ENCODE peak calls at places on chromosome 2, in eight cellular contexts. S is brain microvascular endothelial cell, X is HepG2, I is SJSA1, P is neural progenitor cell, E is aorta, L is PC-3, R is DND-41. Y is an unnamed sample. For H3K27me3, the result is how much of the 10 kb centered on the place peaks cover.

GRCh38 chr2:64338910-64339500 is 115.0 kb upstream of the LGALSL start:
- DNase-seq in S (peak), E (no peak), R (peak), X (no peak), I (no peak), L (peak), P (no peak), Y (no peak)

GRCh38 chr2:11753886-11754704 is 7.7 kb downstream of the LPIN1 start:
- DNase-seq in R (peak), X (no peak), E (no peak), I (no peak), L (peak), P (no peak), S (peak), Y (peak)

GRCh38 chr2:199659207-199659606 is 191.8 kb downstream of the FTCDNL1 start:
- DNase-seq in E (peak), I (no peak), R (no peak), P (peak), S (peak), X (no peak), L (no peak), Y (no peak)

GRCh38 chr2:79776461-79777146 is 263.8 kb downstream of the CTNNA2 start:
- DNase-seq in S (no peak), R (no peak), E (no peak), X (no peak), L (no peak), I (no peak), P (no peak), Y (no peak)

GRCh38 chr2:228600265-228600664 is 418.8 kb upstream of the SPHKAP start:
- DNase-seq in P (no peak), R (no peak), I (no peak), X (no peak), E (no peak), L (peak), S (peak), Y (no peak)

GRCh38 chr2:230575640-230576324 is 136.9 kb upstream of the CAB39 start:
- DNase-seq in X (no peak), P (no peak), E (no peak), I (no peak), S (no peak), R (peak), L (no peak), Y (peak)

GRCh38 chr2:143161982-143162837 is 33.0 kb downstream of the ARHGAP15 start:
- DNase-seq in I (no peak), E (no peak), X (peak), L (peak), S (peak), P (peak), R (peak), Y (peak)

GRCh38 chr2:235142588-235142987 is 190.8 kb downstream of the SH3BP4 start:
- DNase-seq in L (no peak), R (no peak), E (no peak), S (no peak), P (no peak), X (peak), I (peak), Y (peak)

GRCh38 chr2:226782092-226782713 is 17.4 kb downstream of the IRS1 start:
- DNase-seq in I (peak), E (no peak), L (no peak), X (no peak), P (no peak), R (no peak), S (peak), Y (no peak)

GRCh38 chr2:9144617-9145016 is 62.0 kb upstream of the ASAP2 start:
- DNase-seq in I (no peak), L (no peak), R (no peak), S (no peak), P (no peak), E (no peak), X (no peak), Y (no peak)

GRCh38 chr2:185583058-185583816 is 155.4 kb upstream of the FSIP2 start:
- DNase-seq in E (no peak), S (no peak), R (no peak), P (no peak), L (peak), I (no peak), X (peak), Y (no peak)

GRCh38 chr2:217902281-217903141 is 100.3 kb downstream of the TNS1 start:
- DNase-seq in I (peak), S (peak), L (peak), X (peak), P (no peak), R (no peak), E (peak), Y (peak)

GRCh38 chr2:241967745-241968144 is 98.2 kb downstream of the RTP5 start:
- DNase-seq in E (no peak), S (no peak), R (no peak), P (no peak), L (no peak), X (no peak), I (no peak), Y (no peak)

GRCh38 chr2:38654495-38655381 is 11.2 kb upstream of the GALM start:
- DNase-seq in E (no peak), L (no peak), X (no peak), R (no peak), P (no peak), I (no peak), S (no peak), Y (no peak)

GRCh38 chr2:2564300-2565085 is 233.4 kb upstream of the MYT1L start:
- DNase-seq in L (no peak), P (peak), R (no peak), E (peak), S (no peak), X (no peak), I (no peak), Y (no peak)

GRCh38 chr2:129913695-129914495 is 65.6 kb upstream of the RAB6C start:
- DNase-seq in E (no peak), I (peak), X (no peak), P (no peak), L (no peak), S (no peak), R (no peak), Y (no peak)

GRCh38 chr2:230564805-230565779 is 147.6 kb upstream of the CAB39 start:
- DNase-seq in L (peak), E (no peak), I (no peak), X (no peak), P (no peak), S (peak), R (no peak), Y (peak)

GRCh38 chr2:219514196-219514761 is at the start of gene ASIC4:
- DNase-seq in E (no peak), P (peak), R (peak), I (no peak), S (no peak), L (no peak), X (no peak), Y (no peak)

GRCh38 chr2:234497592-234498023 is 727 bp upstream of the ARL4C start:
- DNase-seq in L (no peak), S (no peak), X (no peak), E (no peak), I (no peak), P (no peak), R (no peak), Y (no peak)

GRCh38 chr2:148201075-148202004 is 180.4 kb downstream of the MBD5 start:
- DNase-seq in X (peak), E (peak), L (peak), I (peak), P (peak), S (peak), R (peak), Y (peak)

GRCh38 chr2:85255813-85256581 is 71.8 kb downstream of the TGOLN2 start:
- DNase-seq in R (no peak), X (peak), E (no peak), L (peak), S (peak), P (peak), I (peak), Y (no peak)

GRCh38 chr2:203237501-203238238 is 1.1 kb upstream of the CYP20A1 start:
- DNase-seq in S (no peak), R (peak), P (no peak), E (no peak), I (no peak), X (no peak), L (no peak), Y (no peak)

GRCh38 chr2:164784376-164784775 is 57.2 kb downstream of the COBLL1 start:
- DNase-seq in E (no peak), X (no peak), R (no peak), L (no peak), P (peak), S (peak), I (peak), Y (no peak)

GRCh38 chr2:84939426-84940087 is 31.4 kb upstream of the KCMF1 start:
- DNase-seq in S (no peak), R (peak), I (no peak), P (no peak), L (no peak), X (no peak), E (no peak), Y (peak)

GRCh38 chr2:160111951-160112798 is 49.8 kb upstream of the PLA2R1 start:
- DNase-seq in L (no peak), I (no peak), X (no peak), P (no peak), R (no peak), E (no peak), S (no peak), Y (no peak)

GRCh38 chr2:41966920-41967319 is 80.9 kb upstream of the PKDCC start:
- DNase-seq in P (no peak), X (no peak), E (peak), I (no peak), L (no peak), S (no peak), R (no peak), Y (no peak)

DNA sequence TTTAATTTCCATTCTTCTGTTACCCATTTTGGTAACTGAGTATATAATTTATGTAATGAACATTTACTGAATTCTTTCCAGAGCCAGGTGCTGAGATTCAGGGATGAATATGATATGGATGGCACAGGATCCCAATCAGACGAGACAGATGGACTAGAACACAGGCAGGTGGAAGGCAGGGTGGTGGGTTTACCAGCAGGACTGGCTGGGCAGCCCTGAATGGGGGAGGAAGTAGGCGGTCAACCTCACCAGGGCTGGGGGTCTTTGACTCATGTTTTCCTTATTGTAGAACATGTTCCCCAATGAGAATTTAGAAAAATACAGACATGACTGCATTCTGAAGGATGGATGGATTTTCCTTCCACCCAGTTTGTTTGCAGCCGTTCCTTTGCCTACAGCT is 80.3 kb downstream of the CIB4 start:
- DNase-seq in X (no peak), E (peak), L (no peak), S (no peak), R (no peak), P (no peak), I (no peak), Y (no peak)
- H3K27me3 ChIP-seq in X (under half), E (under half), L (half or more), S (half or more), R (under half), P (under half), I (half or more), Y (under half)

GRCh38 chr2:44946681-44947360 is 5.3 kb downstream of the SIX3 start:
- DNase-seq in L (no peak), I (no peak), P (no peak), E (no peak), R (no peak), X (no peak), S (no peak), Y (no peak)

GRCh38 chr2:44943693-44944101 is 2.2 kb downstream of the SIX3 start:
- DNase-seq in L (no peak), E (no peak), X (no peak), S (no peak), R (no peak), P (peak), I (no peak), Y (no peak)

GRCh38 chr2:44944952-44945612 is 3.6 kb downstream of the SIX3 start:
- DNase-seq in R (no peak), E (no peak), S (no peak), I (no peak), P (no peak), X (no peak), L (no peak), Y (no peak)

GRCh38 chr2:44944102-44944951 is 2.8 kb downstream of the SIX3 start:
- DNase-seq in E (no peak), S (no peak), L (no peak), X (no peak), I (no peak), R (no peak), P (peak), Y (no peak)

DNA sequence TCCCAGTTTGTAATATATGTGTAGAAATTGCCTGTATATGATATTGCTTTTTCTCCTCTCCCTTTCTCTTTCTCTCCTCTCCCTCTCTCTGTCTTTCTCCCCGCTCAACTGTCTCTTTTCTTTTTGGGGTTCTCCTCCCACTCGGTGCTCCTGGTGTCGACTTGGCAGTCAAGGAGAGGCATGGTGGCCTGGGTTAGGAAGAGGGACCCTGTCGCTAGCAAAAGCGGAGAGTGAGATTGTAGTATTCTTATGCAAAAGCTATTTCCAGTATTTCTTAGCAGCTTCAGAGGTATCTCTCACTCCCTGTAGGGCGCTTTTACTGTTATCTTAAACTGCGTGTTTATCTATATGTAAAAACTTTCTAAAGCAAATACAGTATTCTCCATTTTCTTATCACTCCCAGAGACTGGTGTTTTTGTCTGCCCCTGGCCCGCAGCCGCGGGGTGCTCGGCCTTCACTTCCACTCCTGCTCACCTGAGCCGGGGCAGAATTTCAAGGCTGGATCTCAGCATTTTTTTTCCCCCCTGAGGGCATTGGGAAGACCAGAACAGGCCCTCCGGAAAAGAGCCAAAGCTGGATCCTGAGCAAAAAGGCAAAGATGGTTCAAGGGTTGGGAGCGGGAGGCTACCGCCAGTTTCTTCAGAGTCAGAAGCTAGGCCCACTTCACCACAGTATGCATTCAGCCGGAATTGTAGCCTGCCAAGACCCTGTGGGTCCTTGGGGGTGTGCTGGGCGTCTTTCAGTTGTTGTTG is 4.3 kb downstream of the SIX3 start:
- DNase-seq in R (no peak), X (no peak), I (no peak), P (no peak), S (no peak), E (no peak), L (no peak), Y (no peak)
- H3K27me3 ChIP-seq in R (under half), X (under half), I (under half), P (half or more), S (half or more), E (under half), L (under half), Y (half or more)

DNA sequence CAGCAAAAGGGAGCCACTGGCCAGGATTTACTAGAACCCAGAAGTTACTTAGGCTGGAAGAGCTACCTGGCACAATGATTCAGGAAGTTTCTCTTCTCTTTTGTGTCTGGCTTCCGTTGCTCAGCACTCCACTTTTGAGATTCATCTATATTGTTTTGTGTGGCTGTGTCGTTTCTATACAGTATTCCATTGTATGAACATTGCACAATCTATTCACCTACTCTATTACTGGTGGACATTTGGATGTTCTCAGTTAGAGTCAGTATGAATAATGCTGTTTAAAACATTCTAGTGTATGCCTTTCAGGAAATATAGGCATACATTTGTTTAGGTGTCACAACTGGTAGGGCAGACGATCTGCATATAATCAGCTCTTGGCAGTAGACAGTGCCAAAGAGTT is 36.3 kb upstream of the EPHA4 start:
- DNase-seq in E (no peak), P (no peak), S (no peak), R (no peak), X (no peak), I (no peak), L (no peak), Y (no peak)
- H3K27me3 ChIP-seq in E (under half), P (under half), S (under half), R (under half), X (under half), I (under half), L (under half), Y (under half)

GRCh38 chr2:176087330-176088047 is 3.7 kb upstream of the EVX2 start:
- DNase-seq in L (no peak), X (no peak), P (no peak), I (peak), E (no peak), R (no peak), S (no peak), Y (no peak)

GRCh38 chr2:176088048-176088936 is 4.2 kb upstream of the HOXD13 start:
- DNase-seq in L (peak), R (peak), E (peak), I (peak), X (peak), P (peak), S (peak), Y (peak)

GRCh38 chr2:176085120-176085788 is 1.5 kb upstream of the EVX2 start:
- DNase-seq in E (no peak), P (no peak), R (no peak), L (no peak), I (peak), X (no peak), S (no peak), Y (no peak)

GRCh38 chr2:176084629-176085119 is 912 bp upstream of the EVX2 start:
- DNase-seq in E (no peak), X (no peak), S (no peak), L (no peak), R (no peak), I (no peak), P (no peak), Y (no peak)

GRCh38 chr2:176085861-176086771 is 2.4 kb upstream of the EVX2 start:
- DNase-seq in E (peak), R (peak), I (peak), X (peak), S (no peak), L (peak), P (peak), Y (no peak)
- H3K27me3 ChIP-seq in E (under half), R (under half), I (half or more), X (under half), S (half or more), L (half or more), P (half or more), Y (under half)

GRCh38 chr2:105824446-105824845 is 79.7 kb downstream of the NCK2 start:
- DNase-seq in P (no peak), E (no peak), X (no peak), I (no peak), R (no peak), S (no peak), L (no peak), Y (no peak)

GRCh38 chr2:105821428-105822125 is 76.9 kb downstream of the NCK2 start:
- DNase-seq in I (no peak), S (no peak), L (no peak), X (no peak), P (no peak), E (no peak), R (no peak), Y (no peak)

GRCh38 chr2:105828543-105828942 is 83.8 kb downstream of the NCK2 start:
- DNase-seq in E (no peak), R (no peak), I (no peak), P (no peak), X (no peak), S (no peak), L (no peak), Y (no peak)

GRCh38 chr2:105822186-105822585 is 77.5 kb downstream of the NCK2 start:
- DNase-seq in P (no peak), X (peak), I (no peak), R (no peak), L (no peak), E (no peak), S (no peak), Y (peak)

DNA sequence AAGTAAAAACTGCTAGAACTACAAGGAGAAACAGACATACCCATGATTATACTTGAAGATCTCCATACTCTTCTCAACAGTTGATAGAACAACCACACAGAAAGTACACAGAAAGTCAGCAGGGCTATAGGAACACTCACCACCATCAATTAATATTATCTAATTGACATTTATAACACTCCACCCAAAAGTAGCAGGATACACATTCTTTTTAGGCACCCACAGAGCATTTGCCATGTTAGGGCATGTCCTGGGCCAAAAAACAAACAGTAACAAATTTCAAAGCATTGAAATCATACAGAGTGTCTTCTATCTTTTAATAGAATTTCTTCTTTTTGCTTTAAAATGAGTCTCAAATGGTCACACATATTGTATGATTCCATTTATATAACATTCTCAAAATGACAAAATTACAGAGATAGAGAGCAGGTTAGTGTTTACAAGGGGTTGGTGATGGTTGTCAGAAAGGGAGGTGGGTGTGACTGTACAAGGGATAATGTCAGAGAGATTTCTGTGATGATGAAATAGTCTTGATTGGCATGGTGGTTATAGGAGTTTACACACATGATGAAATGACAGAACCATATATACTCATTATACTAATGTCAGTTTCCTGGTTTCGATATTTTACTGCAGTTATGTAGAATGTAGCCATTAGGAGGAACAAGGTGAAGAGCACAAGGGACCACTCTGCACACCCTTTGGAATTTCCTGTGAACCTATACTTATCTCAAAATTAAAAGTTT is 82.8 kb downstream of the NCK2 start:
- DNase-seq in L (no peak), E (no peak), I (no peak), R (no peak), P (no peak), X (no peak), S (no peak), Y (no peak)
- H3K27me3 ChIP-seq in L (under half), E (under half), I (under half), R (under half), P (under half), X (under half), S (under half), Y (under half)

DNA sequence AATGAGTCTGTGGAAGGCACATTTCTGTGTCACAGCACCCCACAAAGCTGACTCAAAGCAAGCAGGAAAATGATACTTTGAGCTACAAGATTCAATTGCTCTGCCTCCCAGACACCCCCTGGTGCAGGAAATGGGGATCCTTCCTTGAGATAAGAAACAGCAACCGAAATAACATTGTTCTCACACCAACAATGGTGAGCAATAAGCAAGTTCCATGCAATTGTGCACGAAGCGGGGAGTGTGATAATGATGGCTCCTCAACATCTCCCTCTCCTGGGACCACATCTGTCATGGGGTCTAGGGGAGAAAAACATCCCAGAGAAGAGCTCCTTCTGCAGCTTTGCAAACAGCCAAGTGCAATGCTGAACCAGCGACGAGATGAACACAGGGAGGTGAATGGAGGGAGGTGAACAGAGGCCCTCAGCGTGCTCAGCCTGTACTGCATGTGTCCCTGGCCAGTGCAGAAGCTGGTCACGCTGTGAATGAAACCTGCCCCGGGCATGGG is 67.7 kb downstream of the PDCL3 start:
- DNase-seq in P (no peak), I (no peak), E (no peak), L (no peak), R (no peak), S (peak), X (no peak), Y (no peak)
- H3K27me3 ChIP-seq in P (under half), I (under half), E (under half), L (under half), R (under half), S (under half), X (under half), Y (under half)

Y was measured in small intestine.